ENCODE peak calls at places on chromosomes 7 and 10, in five cellular contexts. H, M, F, U and G are unnamed samples.

GRCh38 chr7:537911-538634 is 18.4 kb upstream of the PDGFA start:
- DNase-seq in M (peak), H (peak), U (peak), F (peak), G (no peak)

GRCh38 chr7:155583636-155584035 is 37.3 kb upstream of the CNPY1 start:
- DNase-seq in M (no peak), F (no peak), H (no peak), U (no peak), G (no peak)

GRCh38 chr10:35331894-35332640 is 4.2 kb upstream of the CCNY start:
- DNase-seq in M (no peak), H (no peak), F (no peak), U (peak), G (no peak)

GRCh38 chr10:63348210-63348850 is 117.4 kb downstream of the JMJD1C start:
- DNase-seq in M (no peak), U (peak), H (no peak), F (no peak), G (no peak)

GRCh38 chr7:17374654-17375053 is 76.2 kb downstream of the AHR start:
- DNase-seq in M (no peak), F (no peak), H (no peak), U (peak), G (no peak)

GRCh38 chr10:69769395-69769989 is 32.2 kb upstream of the COL13A1 start:
- DNase-seq in U (peak), M (peak), F (no peak), H (no peak), G (no peak)

GRCh38 chr10:75019360-75019759 is 92.1 kb upstream of the SAMD8 start:
- DNase-seq in U (peak), H (no peak), F (no peak), M (no peak), G (no peak)

GRCh38 chr10:13470270-13470669 is 58.5 kb downstream of the BEND7 start:
- DNase-seq in F (no peak), U (no peak), H (no peak), M (no peak), G (no peak)

GRCh38 chr7:51732951-51733350 is 416.3 kb upstream of the COBL start:
- DNase-seq in F (no peak), U (no peak), H (no peak), M (no peak), G (no peak)

GRCh38 chr7:80324032-80324431 is 187.8 kb downstream of the GNAT3 start:
- DNase-seq in U (peak), M (no peak), H (no peak), F (no peak), G (no peak)

GRCh38 chr7:139589474-139589873 is 66.0 kb downstream of the CLEC2L start:
- DNase-seq in U (no peak), H (no peak), M (no peak), F (no peak), G (no peak)

GRCh38 chr10:103281753-103282152 is 4.8 kb downstream of the INA start:
- DNase-seq in U (no peak), M (peak), H (no peak), F (peak), G (peak)

GRCh38 chr7:68613405-68613804 is 984.9 kb upstream of the AUTS2 start:
- DNase-seq in F (no peak), U (no peak), M (no peak), H (no peak), G (no peak)

GRCh38 chr7:116788542-116789197 is 73.7 kb upstream of the CAPZA2 start:
- DNase-seq in M (no peak), F (no peak), H (no peak), U (peak), G (no peak)

GRCh38 chr10:11933837-11934236 is 108.8 kb downstream of the UPF2 start:
- DNase-seq in F (no peak), U (no peak), M (no peak), H (no peak), G (no peak)

GRCh38 chr7:80357530-80357929 is 154.3 kb downstream of the GNAT3 start:
- DNase-seq in H (no peak), M (no peak), U (peak), F (no peak), G (no peak)

GRCh38 chr7:39608278-39608677 is 15.1 kb upstream of the RALA start:
- DNase-seq in M (no peak), U (no peak), H (no peak), F (no peak), G (no peak)

GRCh38 chr10:122276611-122277205 is 5.6 kb downstream of the BTBD16 start:
- DNase-seq in H (no peak), F (no peak), M (no peak), U (peak), G (no peak)

GRCh38 chr10:100413206-100413605 is 49.6 kb upstream of the WNT8B start:
- DNase-seq in F (no peak), H (no peak), M (no peak), U (no peak), G (no peak)

GRCh38 chr7:29278362-29279070 is 83.9 kb downstream of the CHN2 start:
- DNase-seq in M (peak), H (no peak), F (no peak), U (no peak), G (no peak)

GRCh38 chr10:109992485-109992884 is 15.3 kb upstream of the ADD3 start:
- DNase-seq in F (no peak), U (peak), M (no peak), H (no peak), G (no peak)

GRCh38 chr10:113937756-113938155 is 83.3 kb downstream of the NHLRC2 start:
- DNase-seq in U (no peak), F (no peak), H (no peak), M (peak), G (no peak)

GRCh38 chr7:35253680-35254495 is at the start of gene TBX20:
- DNase-seq in H (peak), U (peak), M (peak), F (peak), G (peak)

GRCh38 chr7:132049462-132050304 is 493.3 kb upstream of the PODXL start:
- DNase-seq in U (peak), H (no peak), M (peak), F (peak), G (peak)

GRCh38 chr10:1420663-1421362 is 316.5 kb downstream of the ADARB2 start:
- DNase-seq in F (peak), H (no peak), M (peak), U (no peak), G (peak)

GRCh38 chr7:120869700-120870099 is 11.8 kb upstream of the TSPAN12 start:
- DNase-seq in F (no peak), U (no peak), H (no peak), M (no peak), G (no peak)

GRCh38 chr7:130875265-130875741 is 141.3 kb upstream of the KLF14 start:
- DNase-seq in F (peak), H (peak), M (peak), U (no peak), G (peak)

GRCh38 chr10:132397671-132398565 is 918 bp downstream of the PWWP2B start:
- DNase-seq in F (no peak), M (peak), H (peak), U (peak), G (no peak)
- TF ChIP-seq CTCF in F (no peak), M (no peak), H (no peak), U (no peak), G (no peak)

GRCh38 chr7:77995717-77996116 is 197.1 kb downstream of the PHTF2 start:
- DNase-seq in U (no peak), F (no peak), H (no peak), M (no peak), G (no peak)
- TF ChIP-seq CTCF in U (peak), F (peak), H (no peak), M (no peak), G (peak)

GRCh38 chr10:131314799-131315198 is 3.3 kb upstream of the TCERG1L start:
- DNase-seq in M (no peak), U (no peak), H (no peak), F (no peak), G (no peak)

GRCh38 chr10:131315343-131315742 is 3.8 kb upstream of the TCERG1L start:
- DNase-seq in H (no peak), M (no peak), F (no peak), U (no peak), G (no peak)

GRCh38 chr10:131312261-131312801 is 810 bp upstream of the TCERG1L start:
- DNase-seq in U (no peak), H (no peak), M (peak), F (peak), G (peak)

GRCh38 chr10:131313377-131313776 is 1.9 kb upstream of the TCERG1L start:
- DNase-seq in H (no peak), F (no peak), U (no peak), M (no peak), G (no peak)

GRCh38 chr10:131314148-131314547 is 2.6 kb upstream of the TCERG1L start:
- DNase-seq in M (no peak), U (no peak), F (no peak), H (no peak), G (no peak)
- TF ChIP-seq CTCF in M (no peak), U (no peak), F (no peak), H (no peak), G (no peak)

GRCh38 chr7:107898997-107899594 is 8.1 kb downstream of the DLD start:
- DNase-seq in M (no peak), F (no peak), U (no peak), H (no peak), G (no peak)

GRCh38 chr7:107902381-107902780 is 11.4 kb downstream of the DLD start:
- DNase-seq in U (peak), H (no peak), F (no peak), M (no peak), G (no peak)

DNA sequence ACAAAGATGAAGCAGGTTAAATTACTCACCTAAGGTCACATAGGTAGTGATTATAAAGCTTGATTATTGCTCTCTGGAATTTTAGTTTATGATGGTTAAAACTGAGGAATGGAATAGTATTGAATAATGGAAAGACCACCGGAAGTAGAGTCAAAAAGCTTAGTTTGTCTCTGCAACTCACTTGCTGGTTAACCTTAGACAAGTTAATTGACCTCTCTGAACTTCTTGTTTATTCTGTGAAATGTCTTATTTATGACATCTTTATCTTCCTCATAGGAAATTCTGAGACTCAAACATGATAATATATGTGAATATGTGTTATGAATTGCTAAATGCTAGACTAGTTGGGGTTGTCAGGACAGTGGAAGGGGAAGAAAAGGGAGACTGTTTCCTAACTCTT is 9.5 kb downstream of the DLD start:
- DNase-seq in H (no peak), M (no peak), U (no peak), F (no peak), G (no peak)
- TF ChIP-seq CTCF in H (no peak), M (no peak), U (no peak), F (no peak), G (no peak)

GRCh38 chr7:5303885-5304505 is 21.3 kb downstream of the SLC29A4 start:
- DNase-seq in M (no peak), U (no peak), H (no peak), F (no peak), G (no peak)

GRCh38 chr7:5300366-5300765 is 17.6 kb downstream of the SLC29A4 start:
- DNase-seq in U (no peak), F (no peak), H (no peak), M (no peak), G (no peak)

GRCh38 chr7:5296627-5297226 is 14.0 kb downstream of the SLC29A4 start:
- DNase-seq in H (no peak), U (no peak), M (no peak), F (peak), G (no peak)

GRCh38 chr7:5303061-5303460 is 20.3 kb downstream of the SLC29A4 start:
- DNase-seq in U (no peak), H (no peak), F (no peak), M (no peak), G (no peak)

GRCh38 chr7:5302577-5302976 is 19.8 kb downstream of the SLC29A4 start:
- DNase-seq in U (no peak), F (no peak), H (no peak), M (no peak), G (no peak)
- TF ChIP-seq CTCF in U (no peak), F (no peak), H (no peak), M (peak), G (peak)

DNA sequence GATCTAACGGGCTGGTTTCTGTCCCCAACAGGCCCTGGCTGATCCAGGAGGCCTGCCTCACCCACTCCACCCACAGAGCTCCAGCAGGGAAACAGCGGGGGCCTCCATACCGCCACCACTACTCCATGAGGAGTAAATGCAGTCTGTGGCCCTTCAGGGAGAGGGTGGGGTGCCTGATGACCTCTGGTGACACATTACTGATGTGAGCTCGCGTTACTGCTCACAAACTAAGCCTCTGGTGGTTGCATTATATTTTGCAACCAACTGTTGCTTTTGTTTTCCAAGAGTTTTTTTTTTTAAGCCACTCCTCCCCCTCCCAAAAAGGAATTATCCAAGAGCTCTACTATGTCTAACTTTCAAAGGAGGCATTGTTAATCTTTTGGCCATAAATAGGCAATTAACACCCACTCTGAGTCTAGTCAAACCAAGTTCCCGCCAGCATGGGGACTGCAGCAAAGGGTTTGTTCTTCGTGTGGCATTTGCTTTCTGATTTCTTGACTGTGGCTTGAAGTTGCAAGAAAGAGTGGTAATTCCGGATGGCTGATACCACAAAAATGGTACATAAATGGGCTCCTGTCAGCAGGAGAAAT is 72.6 kb downstream of the FAM53B start:
- DNase-seq in M (no peak), F (peak), H (peak), U (peak), G (no peak)
- TF ChIP-seq CTCF in M (no peak), F (peak), H (peak), U (peak), G (peak)

GRCh38 chr10:18142151-18142550 is 1.9 kb downstream of the CACNB2 start:
- DNase-seq in U (peak), F (no peak), H (no peak), M (no peak), G (no peak)

GRCh38 chr10:18137111-18137510 is 3.1 kb upstream of the CACNB2 start:
- DNase-seq in F (no peak), H (no peak), M (no peak), U (no peak), G (no peak)

GRCh38 chr10:18140957-18141888 is 999 bp downstream of the CACNB2 start:
- DNase-seq in H (no peak), U (peak), M (peak), F (no peak), G (no peak)

GRCh38 chr10:18136056-18136916 is 3.9 kb upstream of the CACNB2 start:
- DNase-seq in F (no peak), H (no peak), U (no peak), M (no peak), G (no peak)

DNA sequence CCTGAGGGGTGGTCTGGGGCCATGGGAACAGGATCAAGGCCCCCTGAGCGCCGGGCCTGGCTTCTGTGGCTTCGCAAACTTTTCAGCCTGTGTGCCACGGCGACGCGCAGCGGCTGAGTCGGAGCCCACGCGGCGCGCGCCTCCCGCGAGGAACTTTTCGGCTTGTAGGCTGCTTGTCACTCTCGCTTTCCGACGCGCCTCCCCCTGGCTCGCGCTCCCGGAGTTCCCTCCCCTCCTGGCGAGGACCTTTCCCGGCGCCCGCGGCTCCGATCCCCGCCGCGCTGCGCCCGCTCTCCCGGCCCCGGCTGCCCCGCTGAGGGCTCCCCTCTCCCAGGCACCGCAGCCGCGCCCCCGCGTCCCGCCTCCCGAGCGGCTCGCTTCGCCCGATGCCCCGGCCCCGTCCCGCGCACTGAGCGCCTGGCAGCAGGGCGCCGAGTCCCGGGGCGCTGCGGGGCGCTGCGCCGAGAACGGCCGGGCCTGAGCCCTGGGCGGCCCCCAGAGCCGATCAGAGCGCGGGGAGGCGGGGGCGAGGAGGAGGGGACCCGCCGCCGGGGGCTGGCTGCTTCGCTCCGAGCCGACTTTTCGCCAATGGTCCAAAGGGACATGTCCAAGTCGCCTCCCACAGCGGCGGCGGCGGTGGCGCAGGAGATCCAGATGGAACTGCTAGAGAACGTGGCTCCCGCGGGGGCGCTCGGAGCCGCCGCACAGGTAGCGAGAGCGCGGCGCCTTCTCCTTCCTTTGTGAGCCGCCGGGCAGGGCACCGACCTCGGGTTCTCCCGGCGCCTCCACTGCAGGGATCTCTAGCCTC is at the start of gene CACNB2:
- DNase-seq in M (peak), F (peak), H (peak), U (peak), G (peak)
- TF ChIP-seq CTCF in M (peak), F (no peak), H (no peak), U (no peak), G (peak)

DNA sequence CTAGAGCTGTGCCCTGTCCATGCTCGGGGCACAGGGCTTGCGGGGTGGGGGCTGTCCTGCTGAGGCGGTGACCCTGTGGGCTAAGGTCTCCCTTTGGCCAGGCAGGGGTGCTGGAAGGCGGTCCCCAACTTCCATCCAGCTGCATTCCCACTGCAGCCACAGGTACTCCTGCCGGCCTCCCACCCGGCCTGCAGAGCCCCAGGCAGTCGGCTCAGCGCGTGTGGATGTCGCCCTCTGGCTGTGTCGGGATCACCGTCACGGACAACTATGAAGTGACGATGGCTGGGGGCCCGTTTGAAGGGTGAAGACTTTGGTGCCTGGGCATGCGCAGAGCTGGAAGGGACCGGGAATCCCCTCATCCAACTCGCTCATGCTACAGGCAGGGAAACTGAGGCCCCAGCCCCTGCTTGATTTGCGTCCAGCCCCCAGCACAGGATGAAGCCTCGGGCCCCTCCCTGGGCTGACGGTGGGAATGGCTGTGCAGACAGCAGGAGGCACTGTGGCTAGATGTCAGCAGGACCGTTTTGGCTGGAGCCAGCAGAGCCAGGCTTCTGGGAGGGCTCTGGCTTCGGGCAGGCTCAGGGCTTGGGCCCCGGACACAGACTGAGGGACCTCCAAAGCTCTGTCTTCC is 2.3 kb upstream of the TMEM184A start:
- DNase-seq in M (no peak), U (no peak), H (peak), F (no peak), G (no peak)
- TF ChIP-seq CTCF in M (no peak), U (no peak), H (peak), F (no peak), G (peak)

DNA sequence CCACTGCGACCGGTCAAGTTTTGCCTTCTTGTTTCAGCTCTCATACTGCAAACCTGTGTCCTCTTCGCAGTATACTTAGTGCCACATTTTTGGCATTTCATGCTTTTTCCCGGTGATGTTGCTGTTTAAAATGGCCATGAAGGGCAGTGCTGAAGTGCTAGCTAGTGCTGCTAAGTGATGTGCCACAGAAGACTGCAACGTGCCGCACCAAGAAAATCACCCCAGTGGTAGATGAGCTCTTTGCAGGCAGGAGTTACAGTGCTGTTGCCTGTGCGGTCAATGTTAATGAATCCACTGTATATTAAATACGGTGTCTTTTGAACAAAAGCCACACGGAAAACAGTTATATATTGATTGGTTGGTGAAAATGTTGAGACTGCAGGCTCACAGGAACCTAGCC is 120.3 kb downstream of the ANLN start:
- DNase-seq in U (no peak), M (no peak), F (no peak), H (no peak), G (no peak)
- TF ChIP-seq CTCF in U (no peak), M (no peak), F (no peak), H (no peak), G (no peak)